ENCODE peak calls at places on chromosomes 3 and 15, in four cellular contexts. M, O, S and U are unnamed samples.

GRCh38 chr3:3464131-3464530 is 284.6 kb upstream of the CRBN start:
- DNase-seq in O (no peak), M (no peak), S (no peak), U (no peak)

GRCh38 chr3:181486496-181486895 is 225.2 kb upstream of the SOX2 start:
- DNase-seq in O (no peak), M (no peak), S (no peak), U (peak; percentile 7)

GRCh38 chr15:78974272-78974918 is 29.5 kb upstream of the CTSH start:
- DNase-seq in O (no peak), S (no peak), M (no peak), U (no peak)

GRCh38 chr15:22979699-22980188 is 424 bp downstream of the CYFIP1 start:
- DNase-seq in M (no peak), S (no peak), O (no peak), U (no peak)

GRCh38 chr3:127304121-127304744 is 16.4 kb upstream of the PRR20G start:
- DNase-seq in S (no peak), O (no peak), M (no peak), U (peak; percentile 3)

GRCh38 chr15:85354432-85354831 is 26.0 kb upstream of the AKAP13 start:
- DNase-seq in O (no peak), M (no peak), S (no peak), U (no peak)

GRCh38 chr3:113051827-113052226 is 61.0 kb downstream of the GTPBP8 start:
- DNase-seq in M (no peak), S (no peak), O (no peak), U (no peak)

GRCh38 chr3:42264399-42265058 is 1.5 kb downstream of the CCK start:
- DNase-seq in O (no peak), M (no peak), S (no peak), U (no peak)

GRCh38 chr3:15845475-15845874 is 47.7 kb upstream of the ANKRD28 start:
- DNase-seq in S (no peak), O (no peak), M (no peak), U (no peak)

GRCh38 chr15:38085931-38086562 is 151.6 kb downstream of the TMCO5A start:
- DNase-seq in M (no peak), S (no peak), O (no peak), U (no peak)

GRCh38 chr3:25910997-25911396 is 121.1 kb downstream of the OXSM start:
- DNase-seq in O (no peak), M (no peak), S (peak; percentile 6), U (peak; percentile 63)

GRCh38 chr3:153026026-153026425 is 136.0 kb upstream of the RAP2B start:
- DNase-seq in M (no peak), S (no peak), O (no peak), U (peak; percentile 52)

GRCh38 chr3:72659609-72660008 is 188.6 kb downstream of the SHQ1 start:
- DNase-seq in O (no peak), M (no peak), S (no peak), U (no peak)

GRCh38 chr3:48243886-48244285 is 3.0 kb downstream of the ZNF589 start:
- DNase-seq in S (no peak), O (no peak), M (no peak), U (no peak)

GRCh38 chr3:9644245-9644644 is 5.1 kb upstream of the MTMR14 start:
- DNase-seq in O (no peak), S (no peak), M (no peak), U (no peak)

GRCh38 chr15:75578206-75578947 is 738 bp downstream of the PTPN9 start:
- DNase-seq in S (no peak), M (no peak), O (peak; percentile 10), U (peak; percentile 72)

GRCh38 chr3:99774467-99774866 is 43.2 kb upstream of the CMSS1 start:
- DNase-seq in S (no peak), M (no peak), O (no peak), U (no peak)

GRCh38 chr3:194364652-194365434 is 4.7 kb downstream of the LRRC15 start:
- DNase-seq in O (no peak), M (no peak), S (no peak), U (no peak)

GRCh38 chr3:76308541-76308940 is 523.2 kb upstream of the ZNF717 start:
- DNase-seq in M (no peak), S (no peak), O (no peak), U (no peak)

GRCh38 chr3:114376091-114376490 is 82.3 kb downstream of the TIGIT start:
- DNase-seq in S (no peak), M (no peak), O (no peak), U (no peak)

GRCh38 chr3:167684389-167684993 is 30.7 kb upstream of the WDR49 start:
- DNase-seq in S (peak; percentile 12), M (peak; percentile 57), O (no peak), U (peak; percentile 78)

GRCh38 chr15:70187331-70187730 is 89.6 kb upstream of the TLE3 start:
- DNase-seq in M (no peak), S (no peak), O (no peak), U (no peak)

GRCh38 chr3:126971891-126972351 is 11.0 kb upstream of the PLXNA1 start:
- DNase-seq in S (no peak), M (no peak), O (no peak), U (no peak)

GRCh38 chr15:42725331-42725903 is 11.5 kb downstream of the CDAN1 start:
- DNase-seq in O (no peak), S (no peak), M (no peak), U (no peak)

GRCh38 chr3:120093923-120094775 is at the start of gene GSK3B:
- DNase-seq in S (peak; percentile 50), M (no peak), O (peak; percentile 61), U (peak; percentile 98)

GRCh38 chr3:58009749-58010535 is 1.7 kb downstream of the FLNB start:
- DNase-seq in O (no peak), S (no peak), M (no peak), U (peak; percentile 27)

GRCh38 chr3:187669675-187670504 is at the start of gene SST:
- DNase-seq in O (no peak), M (no peak), S (no peak), U (no peak)

GRCh38 chr15:41487802-41488201 is 5.9 kb upstream of the ITPKA start:
- DNase-seq in M (no peak), O (no peak), S (no peak), U (no peak)

GRCh38 chr15:71708741-71709140 is 101.6 kb upstream of the NR2E3 start:
- DNase-seq in S (no peak), O (no peak), M (no peak), U (no peak)

GRCh38 chr15:98311566-98312188 is 336.7 kb upstream of the IGF1R start:
- DNase-seq in M (peak; percentile 61), O (peak; percentile 25), S (peak; percentile 54), U (peak; percentile 69)

GRCh38 chr3:36893137-36893557 is 51.7 kb downstream of the TRANK1 start:
- DNase-seq in S (no peak), O (no peak), M (peak; percentile 76), U (peak; percentile 79)

GRCh38 chr15:43093026-43093425 is 12.8 kb downstream of the UBR1 start:
- DNase-seq in S (no peak), O (no peak), M (no peak), U (no peak)

GRCh38 chr3:124995460-124995994 is 60.3 kb downstream of the HEG1 start:
- DNase-seq in O (no peak), M (peak; percentile 52), S (no peak), U (peak; percentile 42)

GRCh38 chr3:25218362-25218761 is 209.7 kb upstream of the RARB start:
- DNase-seq in S (no peak), M (no peak), O (no peak), U (no peak)

GRCh38 chr3:58063424-58063823 is 55.2 kb downstream of the FLNB start:
- DNase-seq in M (no peak), O (no peak), S (no peak), U (no peak)

GRCh38 chr3:56855856-56856538 is 54.2 kb upstream of the ARHGEF3 start:
- DNase-seq in S (no peak), O (no peak), M (no peak), U (peak; percentile 57)